ENCODE peak calls at places on chromosomes 13 and 19, in five cellular contexts. H is H9, I is neuronal stem cell, O is H1, T is trophoblast cell. G is an unnamed sample.

GRCh38 chr13:110388141-110388943 is 81.3 kb downstream of the COL4A2 start:
- DNase-seq in H (peak; percentile 66), O (no peak), I (no peak), T (peak; percentile 86), G (peak; percentile 98)

GRCh38 chr13:112343591-112343990 is 32.6 kb upstream of the SPACA7 start:
- DNase-seq in T (no peak), O (no peak), H (peak; percentile 23), I (no peak), G (no peak)

GRCh38 chr19:36172852-36173251 is 20.6 kb upstream of the COX7A1 start:
- DNase-seq in O (no peak), H (no peak), I (no peak), T (no peak), G (no peak)

GRCh38 chr13:102845289-102845629 is 573 bp upstream of the ERCC5 start:
- DNase-seq in H (no peak), O (no peak), T (no peak), I (no peak), G (no peak)

GRCh38 chr13:41981961-41982723 is 21.2 kb upstream of the VWA8 start:
- DNase-seq in H (no peak), T (no peak), O (no peak), I (no peak), G (peak; percentile 66)

GRCh38 chr19:13984875-13985741 is 21.0 kb downstream of the RFX1 start:
- DNase-seq in O (no peak), H (no peak), I (no peak), T (no peak), G (no peak)

GRCh38 chr19:20078696-20079095 is 896 bp downstream of the ZNF90 start:
- DNase-seq in I (peak; percentile 21), T (peak; percentile 36), O (no peak), H (no peak), G (peak; percentile 48)

GRCh38 chr19:12939292-12939606 is 840 bp downstream of the CALR start:
- DNase-seq in H (no peak), T (peak; percentile 39), O (no peak), I (no peak), G (peak; percentile 49)

GRCh38 chr19:41998246-41999020 is 4.4 kb upstream of the ATP1A3 start:
- DNase-seq in H (peak; percentile 75), O (no peak), I (peak; percentile 66), T (peak; percentile 13), G (peak; percentile 29)

GRCh38 chr13:101520672-101521071 is 68.2 kb downstream of the ITGBL1 start:
- DNase-seq in O (no peak), H (no peak), T (no peak), I (no peak), G (peak; percentile 61)
- H2BK120ac ChIP-seq in O (no peak overlapping the region), H (no peak overlapping the region), T (no peak overlapping the region), I (no peak overlapping the region), G (no peak overlapping the region)

GRCh38 chr13:95275322-95276118 is 25.7 kb downstream of the ABCC4 start:
- DNase-seq in I (no peak), O (no peak), T (peak; percentile 17), H (no peak), G (peak; percentile 73)
- H2AFZ ChIP-seq in I (no peak overlapping the region), O (no peak overlapping the region), T (no peak overlapping the region), H (no peak overlapping the region), G (no peak overlapping the region)

GRCh38 chr13:28710161-28710560 is 8.6 kb downstream of the SLC46A3 start:
- DNase-seq in I (no peak), T (no peak), O (no peak), H (no peak), G (no peak)

GRCh38 chr13:28705734-28706133 is 13.0 kb downstream of the SLC46A3 start:
- DNase-seq in H (no peak), I (no peak), T (no peak), O (no peak), G (peak; percentile 16)

GRCh38 chr13:28707629-28708427 is 10.9 kb downstream of the SLC46A3 start:
- DNase-seq in H (no peak), T (peak; percentile 38), O (no peak), I (no peak), G (peak; percentile 70)

GRCh38 chr13:28704282-28704681 is 14.5 kb downstream of the SLC46A3 start:
- DNase-seq in H (no peak), T (peak; percentile 43), I (no peak), O (no peak), G (no peak)

GRCh38 chr13:28704919-28705318 is 13.9 kb downstream of the SLC46A3 start:
- DNase-seq in I (no peak), H (no peak), O (no peak), T (no peak), G (no peak)
- H2BK12ac ChIP-seq in I (no peak overlapping the region), H (no peak overlapping the region), O (no peak overlapping the region), T (no peak overlapping the region), G (no peak overlapping the region)

GRCh38 chr19:3761382-3762129 is at the start of gene APBA3:
- DNase-seq in I (peak; percentile 93), H (peak; percentile 94), O (peak; percentile 79), T (peak; percentile 97), G (peak; percentile 89)

GRCh38 chr19:3762130-3762473 is 380 bp upstream of the MRPL54 start:
- DNase-seq in O (no peak), H (no peak), T (no peak), I (no peak), G (no peak)

GRCh38 chr19:3765121-3765520 is 2.6 kb downstream of the MRPL54 start:
- DNase-seq in I (no peak), H (no peak), O (no peak), T (no peak), G (no peak)

GRCh38 chr19:3760871-3761361 is 576 bp downstream of the APBA3 start:
- DNase-seq in O (no peak), I (no peak), H (no peak), T (peak; percentile 4), G (no peak)

DNA sequence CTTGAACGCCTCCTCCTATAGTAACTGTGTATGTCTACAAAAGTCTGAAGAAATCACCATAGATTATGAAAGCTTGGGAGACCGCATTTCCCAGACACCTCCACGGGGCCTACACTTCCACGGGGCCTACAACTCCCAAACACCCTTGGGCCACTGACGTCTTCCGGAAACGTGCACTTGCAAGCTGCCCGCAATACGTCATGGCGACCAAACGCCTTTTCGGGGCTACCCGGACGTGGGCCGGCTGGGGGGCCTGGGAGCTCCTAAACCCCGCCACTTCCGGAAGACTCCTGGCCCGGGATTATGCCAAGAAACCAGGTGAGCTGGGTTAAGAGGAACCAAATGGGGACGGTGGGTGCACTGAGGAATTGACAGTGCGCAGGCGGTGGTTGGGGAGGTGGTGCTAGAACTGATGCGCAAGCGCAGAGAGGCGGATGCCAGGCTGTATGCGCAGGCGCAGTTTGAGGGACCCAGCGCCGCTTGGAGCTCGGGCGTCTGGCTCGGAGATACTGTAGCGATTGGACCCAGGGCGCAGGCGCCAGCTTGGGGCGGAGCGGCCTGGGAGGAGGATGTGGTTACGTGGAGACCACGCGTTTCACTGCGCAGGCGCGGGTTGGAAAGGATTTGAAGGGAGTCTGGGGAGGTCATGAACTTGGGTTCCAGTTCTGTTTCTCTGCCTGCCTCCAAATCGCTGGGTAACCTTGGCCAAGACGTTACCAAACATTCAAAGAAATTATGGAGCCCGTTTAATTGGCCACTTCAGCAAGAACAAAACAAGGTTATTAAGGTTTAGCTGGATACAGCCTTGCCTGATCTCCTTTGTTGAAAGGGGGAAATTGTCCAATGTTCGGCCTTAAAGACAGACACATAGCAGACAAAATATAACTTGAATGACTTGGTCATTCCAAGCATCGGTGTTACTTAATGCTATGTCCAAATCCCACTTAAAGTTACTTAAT is at the start of gene MRPL54:
- DNase-seq in I (peak; percentile 100), H (peak; percentile 99), T (peak; percentile 100), O (peak; percentile 96), G (peak; percentile 99)
- H2BK120ac ChIP-seq in I (no peak within 1 kb of the TSS), H (no peak within 1 kb of the TSS), T (peak within 1 kb of the TSS; percentile 91), O (no peak within 1 kb of the TSS), G (peak within 1 kb of the TSS; percentile 82)

GRCh38 chr19:54883228-54883627 is 9.2 kb downstream of the FCAR start:
- DNase-seq in T (no peak), O (no peak), H (no peak), I (no peak), G (no peak)
- H2AFZ ChIP-seq in T (no peak overlapping the region), O (peak overlapping the region; percentile 88), H (no peak overlapping the region), I (no peak overlapping the region), G (no peak overlapping the region)

G was measured in mesenchymal stem cell.